ENCODE peak calls at places on chromosomes 16 and 17, in nine cellular contexts. Q is IMR-90; A is SK-N-SH; K is GM23248; L is CD8-positive, alpha-beta memory T cell; G is thoracic aorta; X is lung; F is GM06990; B is spleen. T is an unnamed sample. For H3K36me3, the result is how much of the 10 kb centered on the place peaks cover.

GRCh38 chr17:78971764-78972506 is 7.8 kb downstream of the LGALS3BP start:
- DNase-seq in Q (no peak), A (peak), K (no peak), L (no peak), G (no peak), X (no peak), F (no peak), B (no peak), T (no peak)

GRCh38 chr17:29124931-29125270 is 55.3 kb downstream of the MYO18A start:
- DNase-seq in Q (no peak), A (no peak), K (no peak), L (no peak), G (no peak), X (peak), F (no peak), B (no peak), T (peak)

GRCh38 chr16:67685388-67686112 is 18.9 kb downstream of the C16orf86 start:
- DNase-seq in Q (no peak), A (no peak), K (no peak), L (no peak), G (no peak), X (no peak), F (peak), B (no peak), T (no peak)

GRCh38 chr16:70160388-70160787 is 13.2 kb upstream of the CLEC18C start:
- DNase-seq in Q (no peak), A (peak), K (no peak), L (no peak), G (no peak), X (no peak), F (no peak), B (peak), T (no peak)

GRCh38 chr17:47862621-47863440 is 11.9 kb upstream of the SP6 start:
- DNase-seq in Q (peak), A (no peak), K (peak), L (no peak), G (no peak), X (no peak), F (no peak), B (no peak), T (no peak)

GRCh38 chr17:78357687-78358537 is 2.0 kb downstream of the SOCS3 start:
- DNase-seq in Q (no peak), A (no peak), K (peak), L (no peak), G (no peak), X (no peak), F (no peak), B (no peak), T (no peak)

GRCh38 chr16:23949630-23950290 is 114.0 kb downstream of the PRKCB start:
- DNase-seq in Q (no peak), A (no peak), K (no peak), L (peak), G (no peak), X (no peak), F (peak), B (peak), T (peak)

GRCh38 chr17:68972119-68972704 is 17.0 kb upstream of the ABCA8 start:
- DNase-seq in Q (peak), A (peak), K (peak), L (no peak), G (no peak), X (no peak), F (no peak), B (no peak), T (peak)

GRCh38 chr16:89188064-89188441 is 12.3 kb downstream of the SLC22A31 start:
- DNase-seq in Q (no peak), A (no peak), K (no peak), L (peak), G (no peak), X (no peak), F (peak), B (no peak), T (peak)

GRCh38 chr16:68564367-68564985 is 25.4 kb downstream of the ZFP90 start:
- DNase-seq in Q (peak), A (no peak), K (peak), L (no peak), G (no peak), X (no peak), F (no peak), B (no peak), T (no peak)

GRCh38 chr16:66950971-66951790 is 9.9 kb upstream of the CES3 start:
- DNase-seq in Q (peak), A (no peak), K (peak), L (no peak), G (no peak), X (no peak), F (no peak), B (no peak), T (no peak)

GRCh38 chr16:19289805-19290490 is 4.4 kb downstream of the CLEC19A start:
- DNase-seq in Q (no peak), A (peak), K (no peak), L (no peak), G (no peak), X (no peak), F (no peak), B (no peak), T (no peak)

GRCh38 chr17:8122391-8122922 is 1.4 kb downstream of the HES7 start:
- DNase-seq in Q (peak), A (no peak), K (peak), L (no peak), G (no peak), X (no peak), F (no peak), B (no peak), T (no peak)

GRCh38 chr16:25434061-25434460 is 176.4 kb upstream of the ZKSCAN2 start:
- DNase-seq in Q (no peak), A (no peak), K (no peak), L (no peak), G (no peak), X (no peak), F (no peak), B (no peak), T (no peak)

GRCh38 chr16:12546918-12547607 is 256.6 kb downstream of the CPPED1 start:
- DNase-seq in Q (peak), A (no peak), K (peak), L (no peak), G (no peak), X (no peak), F (peak), B (no peak), T (no peak)

GRCh38 chr17:42296012-42296411 is 7.7 kb downstream of the STAT5A start:
- DNase-seq in Q (no peak), A (no peak), K (no peak), L (no peak), G (no peak), X (no peak), F (no peak), B (no peak), T (no peak)

GRCh38 chr17:45150911-45151809 is 2.9 kb downstream of the HEXIM1 start:
- DNase-seq in Q (no peak), A (no peak), K (peak), L (no peak), G (no peak), X (no peak), F (no peak), B (no peak), T (no peak)
- H3K4me3 ChIP-seq in Q (peak), A (peak), K (peak), L (peak), G (peak), X (no peak), F (peak), B (peak), T (no peak)

DNA sequence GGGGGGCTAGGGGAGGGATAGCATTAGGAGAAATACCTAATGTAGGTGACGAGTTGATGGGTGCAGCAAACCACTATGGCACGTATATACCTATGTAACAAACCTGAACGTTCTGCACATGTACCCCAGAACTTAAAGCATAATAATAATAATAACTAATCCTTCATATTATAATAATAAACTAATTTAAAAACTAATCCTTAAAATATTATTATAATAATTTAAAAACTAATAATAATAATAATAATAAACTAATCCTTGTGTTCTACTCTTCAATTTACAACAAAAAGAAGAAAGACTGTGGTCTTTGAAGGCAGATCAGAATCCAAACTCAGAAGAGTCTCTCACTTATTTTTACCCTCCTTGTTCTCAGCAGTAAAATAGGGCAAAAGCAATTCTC is 774.9 kb downstream of the CDH8 start:
- DNase-seq in Q (no peak), A (no peak), K (no peak), L (no peak), G (no peak), X (no peak), F (no peak), B (no peak), T (no peak)
- H3K36me3 ChIP-seq in Q (under half), A (under half), K (under half), L (under half), G (under half), X (under half), F (under half), B (under half), T (under half)

DNA sequence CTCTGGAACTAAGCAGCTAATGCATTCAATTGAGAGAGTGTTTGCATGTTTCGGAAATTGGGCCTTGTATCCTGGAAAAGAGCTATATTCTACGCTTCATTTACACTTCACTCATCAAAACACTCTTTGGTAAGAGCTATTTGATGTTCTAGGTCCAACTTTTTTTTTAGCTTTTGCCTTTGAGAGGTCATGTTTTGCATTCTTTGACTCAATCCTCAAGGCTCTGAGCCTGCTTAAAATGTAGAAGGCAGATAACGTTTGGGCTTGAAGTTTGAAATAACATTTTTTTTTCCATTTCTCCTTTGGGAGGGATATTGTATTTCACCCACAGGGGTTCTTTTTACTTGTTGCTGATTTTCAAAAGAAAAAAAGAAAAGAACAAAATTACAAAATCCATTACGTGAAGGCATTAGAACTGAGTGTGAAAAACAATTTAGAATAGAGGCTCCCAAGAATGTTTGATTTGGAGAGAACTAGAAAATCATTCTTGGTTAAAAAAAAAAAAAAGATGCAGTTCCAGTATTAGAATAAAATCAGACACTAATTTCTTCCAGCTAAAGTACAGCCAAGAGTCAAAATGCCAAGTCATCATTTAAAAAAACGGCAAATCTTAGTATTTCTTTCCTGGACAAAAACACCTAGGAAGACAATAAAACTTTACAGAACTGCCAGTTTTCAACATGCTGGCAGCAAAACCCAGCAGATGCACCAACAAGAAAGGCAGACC is 268.5 kb downstream of the GRIN2A start:
- DNase-seq in Q (no peak), A (no peak), K (no peak), L (no peak), G (no peak), X (no peak), F (no peak), B (no peak), T (no peak)
- H3K4me3 ChIP-seq in Q (no peak), A (no peak), K (no peak), L (no peak), G (peak), X (no peak), F (no peak), B (no peak), T (no peak)

GRCh38 chr17:63955232-63955631 is 17.5 kb downstream of the SCN4A start:
- DNase-seq in Q (no peak), A (no peak), K (no peak), L (no peak), G (no peak), X (no peak), F (no peak), B (peak), T (no peak)
- H3K36me3 ChIP-seq in Q (under half), A (under half), K (under half), L (under half), G (under half), X (under half), F (under half), B (under half), T (under half)

DNA sequence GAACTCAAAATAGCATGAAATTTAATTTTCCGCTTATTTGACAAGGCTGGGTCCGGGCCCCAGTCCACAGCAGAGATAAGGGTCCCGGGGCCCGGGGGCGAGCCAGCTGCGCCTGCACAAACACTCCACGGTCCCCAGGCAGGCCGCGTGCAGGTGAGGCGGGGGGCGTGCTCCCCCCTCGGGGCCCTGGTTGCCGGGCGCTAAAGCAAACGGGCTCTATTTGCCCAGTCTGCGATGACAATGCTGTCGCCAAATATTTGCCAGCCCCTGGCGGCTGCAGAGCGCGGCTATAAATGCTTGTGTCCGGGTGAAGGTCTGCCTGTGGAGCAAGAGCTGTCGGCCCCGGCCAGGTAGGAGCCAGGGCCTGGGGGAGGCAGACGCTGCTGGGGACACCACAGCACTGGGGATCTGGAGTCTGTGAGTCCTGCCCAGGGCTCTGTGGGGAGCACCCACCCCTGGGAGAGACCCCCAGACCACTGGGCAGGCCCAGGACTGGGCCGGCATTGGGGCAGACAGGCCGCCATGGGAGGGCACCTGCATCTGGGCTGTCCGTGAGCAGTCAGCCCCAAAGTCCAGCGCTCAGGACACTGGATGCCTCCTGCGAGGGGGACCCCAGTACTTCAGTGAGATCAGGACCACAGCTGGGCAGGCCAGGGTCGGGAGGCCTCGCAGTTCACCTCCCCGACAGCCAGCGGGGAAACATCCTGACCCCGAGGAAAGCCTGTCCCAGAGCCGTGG is at the start of gene PERCC1:
- DNase-seq in Q (no peak), A (peak), K (no peak), L (no peak), G (no peak), X (no peak), F (no peak), B (no peak), T (no peak)
- H3K4me3 ChIP-seq in Q (no peak), A (no peak), K (no peak), L (no peak), G (no peak), X (no peak), F (no peak), B (no peak), T (no peak)